ENCODE peak calls at places on chromosomes 12 and 14, in nine cellular contexts. G, S, O, Q, Z, M, D, A and C are unnamed samples.
A peak's percentile ranks its signal among the peaks of the same experiment; 100 is the strongest.

GRCh38 chr12:64696065-64696741 is 63.0 kb downstream of the GNS start:
- DNase-seq in G (no peak), S (no peak), O (no peak), Q (no peak), Z (no peak), M (no peak), D (no peak), A (peak; percentile 70), C (no peak)

GRCh38 chr14:86510503-86510902 is 980.6 kb downstream of the FLRT2 start:
- DNase-seq in G (no peak), S (peak; percentile 3), O (no peak), Q (no peak), Z (no peak), M (no peak), D (no peak), A (no peak), C (no peak)

GRCh38 chr12:46260153-46260912 is 8.5 kb downstream of the SLC38A1 start:
- DNase-seq in G (peak; percentile 66), S (no peak), O (no peak), Q (no peak), Z (no peak), M (no peak), D (no peak), A (no peak), C (no peak)

GRCh38 chr14:75961662-75962061 is 20.1 kb downstream of the TGFB3 start:
- DNase-seq in G (no peak), S (no peak), O (no peak), Q (no peak), Z (no peak), M (no peak), D (no peak), A (peak; percentile 81), C (no peak)

GRCh38 chr14:103472939-103473338 is 49.7 kb downstream of the CKB start:
- DNase-seq in G (peak; percentile 28), S (no peak), O (no peak), Q (peak; percentile 54), Z (no peak), M (no peak), D (no peak), A (no peak), C (no peak)

GRCh38 chr12:113462880-113463745 is 8.6 kb downstream of the LHX5 start:
- DNase-seq in G (no peak), S (no peak), O (no peak), Q (no peak), Z (no peak), M (no peak), D (no peak), A (no peak), C (no peak)

GRCh38 chr12:93167841-93168492 is 209.8 kb upstream of the NUDT4 start:
- DNase-seq in G (peak; percentile 42), S (peak; percentile 11), O (no peak), Q (peak; percentile 89), Z (peak; percentile 36), M (no peak), D (peak; percentile 42), A (peak; percentile 67), C (no peak)

GRCh38 chr14:64438181-64438839 is 27.0 kb upstream of the AKAP5 start:
- DNase-seq in G (peak; percentile 94), S (no peak), O (no peak), Q (no peak), Z (no peak), M (no peak), D (no peak), A (no peak), C (no peak)

GRCh38 chr14:30267141-30267540 is 291.8 kb upstream of the G2E3 start:
- DNase-seq in G (peak; percentile 61), S (no peak), O (no peak), Q (no peak), Z (no peak), M (no peak), D (no peak), A (no peak), C (no peak)

GRCh38 chr14:88269816-88270416 is 53.2 kb downstream of the KCNK10 start:
- DNase-seq in G (no peak), S (no peak), O (no peak), Q (no peak), Z (peak; percentile 46), M (no peak), D (peak; percentile 35), A (no peak), C (no peak)

GRCh38 chr14:105275267-105275946 is 25.4 kb downstream of the BRF1 start:
- DNase-seq in G (peak; percentile 61), S (no peak), O (no peak), Q (no peak), Z (no peak), M (no peak), D (no peak), A (no peak), C (no peak)